ENCODE peak calls at places on chromosomes 12 and 14, in seven cellular contexts. F, I, T, P, L, C and S are unnamed samples.

GRCh38 chr14:63713765-63714164 is 14.1 kb downstream of the SGPP1 start:
- DNase-seq in F (no peak), I (peak), T (no peak), P (no peak), L (no peak), C (peak), S (no peak)

GRCh38 chr14:38078393-38078792 is 129.3 kb upstream of the SSTR1 start:
- DNase-seq in F (peak), I (peak), T (no peak), P (no peak), L (no peak), C (no peak), S (no peak)

GRCh38 chr12:45363903-45364302 is 148.0 kb downstream of the ANO6 start:
- DNase-seq in F (no peak), I (no peak), T (no peak), P (no peak), L (no peak), C (no peak), S (no peak)

GRCh38 chr14:103994535-103995184 is 52.3 kb upstream of the RD3L start:
- DNase-seq in F (no peak), I (peak), T (no peak), P (no peak), L (no peak), C (peak), S (no peak)

GRCh38 chr12:12467222-12467621 is 95.4 kb downstream of the DUSP16 start:
- DNase-seq in F (no peak), I (no peak), T (no peak), P (no peak), L (no peak), C (no peak), S (no peak)

GRCh38 chr12:100266163-100266801 is 597 bp downstream of the DEPDC4 start:
- DNase-seq in F (no peak), I (no peak), T (no peak), P (no peak), L (no peak), C (no peak), S (peak)

GRCh38 chr12:16573652-16574077 is 32.3 kb downstream of the LMO3 start:
- DNase-seq in F (peak), I (peak), T (no peak), P (no peak), L (peak), C (peak), S (no peak)

GRCh38 chr14:81416233-81416927 is 16.3 kb upstream of the STON2 start:
- DNase-seq in F (peak), I (no peak), T (no peak), P (no peak), L (no peak), C (no peak), S (no peak)

GRCh38 chr14:88866305-88866704 is 41.9 kb downstream of the TTC8 start:
- DNase-seq in F (no peak), I (no peak), T (no peak), P (no peak), L (no peak), C (no peak), S (no peak)

GRCh38 chr12:52246720-52247621 is 13.9 kb downstream of the KRT7 start:
- DNase-seq in F (peak), I (no peak), T (no peak), P (no peak), L (no peak), C (no peak), S (no peak)

GRCh38 chr14:103763730-103764488 is 48.3 kb downstream of the ZFYVE21 start:
- DNase-seq in F (no peak), I (no peak), T (no peak), P (no peak), L (no peak), C (no peak), S (no peak)

GRCh38 chr12:72274926-72275325 is 2.8 kb downstream of the TRHDE start:
- DNase-seq in F (no peak), I (no peak), T (no peak), P (no peak), L (no peak), C (no peak), S (no peak)

GRCh38 chr14:54622189-54622958 is 55.4 kb downstream of the SAMD4A start:
- DNase-seq in F (no peak), I (no peak), T (no peak), P (no peak), L (no peak), C (no peak), S (no peak)

GRCh38 chr12:77795699-77796098 is 35.0 kb upstream of the NAV3 start:
- DNase-seq in F (no peak), I (no peak), T (no peak), P (no peak), L (no peak), C (no peak), S (no peak)

GRCh38 chr14:70020350-70021170 is 141.3 kb downstream of the SMOC1 start:
- DNase-seq in F (no peak), I (no peak), T (no peak), P (no peak), L (no peak), C (no peak), S (no peak)

GRCh38 chr12:823043-823698 is 70.8 kb downstream of the WNK1 start:
- DNase-seq in F (no peak), I (no peak), T (no peak), P (no peak), L (no peak), C (no peak), S (no peak)

GRCh38 chr14:52950410-52950897 is 396 bp downstream of the FERMT2 start:
- DNase-seq in F (peak), I (peak), T (peak), P (peak), L (peak), C (peak), S (no peak)

GRCh38 chr14:33120966-33121365 is 182.3 kb downstream of the NPAS3 start:
- DNase-seq in F (no peak), I (peak), T (no peak), P (no peak), L (no peak), C (peak), S (no peak)

GRCh38 chr14:84544486-84544885 is 985.5 kb upstream of the FLRT2 start:
- DNase-seq in F (no peak), I (no peak), T (no peak), P (no peak), L (no peak), C (no peak), S (no peak)

GRCh38 chr12:81206425-81206824 is 128.5 kb downstream of the ACSS3 start:
- DNase-seq in F (no peak), I (no peak), T (no peak), P (no peak), L (no peak), C (no peak), S (no peak)

GRCh38 chr12:94318178-94318577 is 141.5 kb downstream of the CEP83 start:
- DNase-seq in F (no peak), I (no peak), T (no peak), P (no peak), L (no peak), C (no peak), S (no peak)

GRCh38 chr14:103819503-103820307 is 27.7 kb downstream of the PPP1R13B start:
- DNase-seq in F (peak), I (no peak), T (no peak), P (no peak), L (peak), C (peak), S (no peak)

GRCh38 chr12:128007250-128007649 is 259.7 kb upstream of the TMEM132C start:
- DNase-seq in F (no peak), I (no peak), T (no peak), P (no peak), L (no peak), C (no peak), S (no peak)

GRCh38 chr12:125187780-125188741 is 122.8 kb downstream of the AACS start:
- DNase-seq in F (no peak), I (no peak), T (no peak), P (no peak), L (peak), C (no peak), S (no peak)

GRCh38 chr14:87161502-87161901 is 831.5 kb downstream of the GALC start:
- DNase-seq in F (no peak), I (no peak), T (no peak), P (no peak), L (no peak), C (no peak), S (no peak)

GRCh38 chr12:44847888-44848770 is 28.0 kb downstream of the NELL2 start:
- DNase-seq in F (no peak), I (no peak), T (no peak), P (no peak), L (no peak), C (no peak), S (no peak)

GRCh38 chr14:93688794-93689193 is 99.5 kb downstream of the PRIMA1 start:
- DNase-seq in F (no peak), I (no peak), T (no peak), P (no peak), L (no peak), C (no peak), S (no peak)

GRCh38 chr14:71266994-71267636 is 359.9 kb downstream of the PCNX1 start:
- DNase-seq in F (no peak), I (peak), T (no peak), P (no peak), L (no peak), C (peak), S (no peak)

GRCh38 chr14:75783602-75784313 is 122.7 kb downstream of the TTLL5 start:
- DNase-seq in F (no peak), I (no peak), T (no peak), P (no peak), L (no peak), C (no peak), S (no peak)

GRCh38 chr14:34489324-34489723 is 27.3 kb upstream of the SPTSSA start:
- DNase-seq in F (no peak), I (peak), T (no peak), P (no peak), L (no peak), C (no peak), S (no peak)

GRCh38 chr12:123431951-123432886 is 4.3 kb downstream of the RILPL2 start:
- DNase-seq in F (peak), I (peak), T (no peak), P (no peak), L (no peak), C (no peak), S (no peak)

GRCh38 chr12:53551889-53552291 is 44.6 kb upstream of the NPFF start:
- DNase-seq in F (no peak), I (no peak), T (no peak), P (no peak), L (peak), C (no peak), S (no peak)

GRCh38 chr12:14576896-14577295 is 9.2 kb upstream of the PLBD1 start:
- DNase-seq in F (no peak), I (no peak), T (no peak), P (no peak), L (no peak), C (no peak), S (no peak)

GRCh38 chr14:50410016-50410530 is 13.4 kb upstream of the CDKL1 start:
- DNase-seq in F (no peak), I (no peak), T (no peak), P (no peak), L (no peak), C (no peak), S (no peak)

GRCh38 chr14:51901475-51902024 is 41.1 kb downstream of the GNG2 start:
- DNase-seq in F (no peak), I (no peak), T (no peak), P (no peak), L (no peak), C (no peak), S (no peak)

GRCh38 chr12:47377414-47378221 is 297.9 kb upstream of the AMIGO2 start:
- DNase-seq in F (peak), I (peak), T (peak), P (no peak), L (no peak), C (peak), S (no peak)

DNA sequence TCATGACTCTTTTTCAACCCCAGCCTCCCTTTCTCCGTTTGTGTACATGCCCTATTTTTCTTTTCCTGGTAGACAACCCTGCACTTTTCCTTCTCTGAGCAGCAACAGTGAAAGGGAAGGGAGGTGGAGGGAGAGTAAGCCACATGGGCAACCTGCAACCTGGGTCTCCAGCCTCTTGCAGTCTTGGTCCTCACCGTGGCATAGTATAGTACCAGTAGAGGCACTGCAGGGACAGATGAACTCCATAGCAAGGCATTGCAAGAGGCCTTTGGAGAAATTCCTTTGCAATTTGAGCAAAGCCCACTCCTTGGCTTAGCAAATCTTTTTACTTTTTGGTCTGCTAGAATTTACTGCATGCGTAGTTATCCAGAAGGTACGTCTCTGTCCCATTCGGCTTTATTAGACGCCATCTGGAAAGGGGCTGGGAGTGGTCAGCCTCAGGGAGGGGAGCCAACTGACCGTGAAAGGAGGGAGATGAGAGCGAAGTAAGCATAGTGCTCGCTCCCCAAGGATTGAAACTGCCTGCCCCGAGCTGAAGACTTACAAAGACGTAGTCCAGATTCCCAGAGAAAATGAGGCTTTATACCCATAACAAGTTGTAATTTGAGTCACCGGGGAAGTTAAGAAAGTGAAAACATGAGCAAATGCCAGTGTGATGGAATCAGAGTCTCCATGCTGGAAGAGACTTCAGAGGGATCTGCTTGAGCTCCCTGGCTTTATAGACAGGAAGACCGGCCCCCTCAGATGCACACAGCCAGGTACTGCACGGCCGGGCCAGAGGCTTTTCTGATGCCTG is 331.9 kb downstream of the CACNA1C start:
- DNase-seq in F (no peak), I (no peak), T (no peak), P (no peak), L (no peak), C (no peak), S (no peak)
- TF ChIP-seq CTCF in F (no peak), I (no peak), T (no peak), P (no peak), L (no peak), C (no peak), S (no peak)

GRCh38 chr12:104733717-104734175 is 224.3 kb downstream of the SLC41A2 start:
- DNase-seq in F (peak), I (no peak), T (no peak), P (no peak), L (no peak), C (no peak), S (no peak)
- TF ChIP-seq CTCF in F (no peak), I (peak), T (no peak), P (no peak), L (no peak), C (no peak), S (peak)

GRCh38 chr14:95875831-95876768 is 532 bp upstream of the TUNAR start:
- DNase-seq in F (no peak), I (no peak), T (no peak), P (no peak), L (peak), C (no peak), S (peak)
- TF ChIP-seq CTCF in F (no peak), I (no peak), T (no peak), P (no peak), L (no peak), C (no peak), S (no peak)

GRCh38 chr12:108731105-108731865 is at the start of gene CORO1C:
- DNase-seq in F (peak), I (peak), T (peak), P (peak), L (peak), C (peak), S (peak)
- TF ChIP-seq CTCF in F (peak), I (peak), T (peak), P (peak), L (peak), C (peak), S (peak)

GRCh38 chr14:106039400-106039799 is 513.0 kb downstream of the TMEM121 start:
- DNase-seq in F (peak), I (no peak), T (no peak), P (no peak), L (no peak), C (peak), S (no peak)

DNA sequence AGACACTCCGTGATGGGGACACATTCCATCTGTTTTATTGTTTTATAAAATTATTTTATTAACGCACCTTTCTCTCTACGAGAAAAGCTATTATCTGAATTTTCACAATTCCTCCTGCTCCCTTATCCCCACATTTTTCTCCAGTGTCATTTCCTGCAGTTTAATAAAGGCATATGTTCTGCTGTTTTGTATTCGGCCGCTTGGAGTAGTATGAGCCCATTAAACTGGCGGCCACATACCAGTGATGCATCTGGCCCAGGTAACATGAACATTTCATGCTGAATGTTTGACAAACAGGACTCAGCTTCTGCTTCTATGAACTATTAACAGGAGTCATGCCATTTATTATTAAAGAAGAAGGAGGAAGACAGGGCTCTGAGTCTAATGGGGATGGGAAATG is 511.0 kb downstream of the TMEM121 start:
- DNase-seq in F (no peak), I (no peak), T (no peak), P (no peak), L (no peak), C (no peak), S (no peak)
- TF ChIP-seq CTCF in F (no peak), I (no peak), T (no peak), P (no peak), L (no peak), C (no peak), S (no peak)

GRCh38 chr12:13534645-13535398 is 338.3 kb downstream of the EMP1 start:
- DNase-seq in F (peak), I (peak), T (peak), P (peak), L (peak), C (peak), S (peak)
- TF ChIP-seq CTCF in F (peak), I (peak), T (peak), P (peak), L (peak), C (peak), S (peak)

GRCh38 chr12:6684609-6685008 is 4.6 kb downstream of the ZNF384 start:
- DNase-seq in F (no peak), I (no peak), T (no peak), P (no peak), L (peak), C (no peak), S (no peak)
- TF ChIP-seq CTCF in F (peak), I (peak), T (peak), P (peak), L (peak), C (peak), S (peak)

GRCh38 chr14:68405959-68406358 is 386.9 kb downstream of the ZFP36L1 start:
- DNase-seq in F (no peak), I (peak), T (no peak), P (no peak), L (no peak), C (no peak), S (no peak)

GRCh38 chr14:68409355-68409754 is 383.5 kb downstream of the ZFP36L1 start:
- DNase-seq in F (no peak), I (no peak), T (no peak), P (no peak), L (peak), C (no peak), S (no peak)

GRCh38 chr14:68408680-68409079 is 384.2 kb downstream of the ZFP36L1 start:
- DNase-seq in F (no peak), I (no peak), T (no peak), P (no peak), L (no peak), C (no peak), S (no peak)

GRCh38 chr14:68407275-68407674 is 385.6 kb downstream of the ZFP36L1 start:
- DNase-seq in F (no peak), I (no peak), T (no peak), P (no peak), L (no peak), C (no peak), S (no peak)

GRCh38 chr14:68407838-68408237 is 385.0 kb downstream of the ZFP36L1 start:
- DNase-seq in F (no peak), I (no peak), T (no peak), P (no peak), L (no peak), C (no peak), S (no peak)
- TF ChIP-seq CTCF in F (no peak), I (no peak), T (no peak), P (no peak), L (no peak), C (no peak), S (no peak)